ENCODE peak calls at places on chromosomes 4 and X, in six cellular contexts. U, Q, N, V, Y and M are unnamed samples.

GRCh38 chr4:81652069-81652478 is 180.4 kb upstream of the RASGEF1B start:
- DNase-seq in N (no peak), Y (no peak), Q (no peak), V (no peak), U (no peak), M (no peak)

GRCh38 chrX:2514131-2514530 is 13.4 kb upstream of the DHRSX start:
- DNase-seq in Y (no peak), V (no peak), N (no peak), Q (no peak), U (no peak), M (no peak)

GRCh38 chrX:69396916-69397315 is 107.2 kb upstream of the NALF2 start:
- DNase-seq in N (peak), U (no peak), V (no peak), Q (no peak), Y (no peak), M (no peak)

GRCh38 chr4:173264245-173264959 is 69.8 kb downstream of the HMGB2 start:
- DNase-seq in U (peak), Q (peak), Y (peak), N (no peak), V (no peak), M (no peak)

GRCh38 chrX:73214366-73215094 is at the start of gene NAP1L2:
- DNase-seq in V (peak), Y (peak), Q (no peak), U (no peak), N (peak), M (no peak)

GRCh38 chr4:4425696-4426095 is 38.8 kb downstream of the NSG1 start:
- DNase-seq in Q (no peak), U (no peak), Y (no peak), N (no peak), V (no peak), M (no peak)

GRCh38 chr4:101953949-101954348 is 163.4 kb downstream of the BANK1 start:
- DNase-seq in Q (no peak), U (no peak), N (no peak), Y (peak), V (no peak), M (no peak)

GRCh38 chr4:83486457-83487129 is 1.7 kb upstream of the ABRAXAS1 start:
- DNase-seq in N (no peak), Y (no peak), U (no peak), Q (no peak), V (no peak), M (no peak)

GRCh38 chr4:1252928-1253492 is 4.1 kb upstream of the CTBP1 start:
- DNase-seq in V (no peak), U (no peak), Y (no peak), Q (no peak), N (no peak), M (no peak)

GRCh38 chr4:150582881-150583286 is 933 bp downstream of the MAB21L2 start:
- DNase-seq in Q (no peak), U (no peak), N (peak), Y (no peak), V (no peak), M (no peak)

GRCh38 chr4:150515135-150515534 is 66.8 kb upstream of the MAB21L2 start:
- DNase-seq in Y (no peak), N (no peak), U (no peak), V (no peak), Q (no peak), M (no peak)

GRCh38 chr4:136319789-136320470 is 1212.4 kb downstream of the PCDH18 start:
- DNase-seq in U (no peak), Q (no peak), V (no peak), Y (no peak), N (no peak), M (no peak)

GRCh38 chrX:17453791-17454190 is 78.8 kb downstream of the NHS start:
- DNase-seq in N (no peak), V (no peak), Q (no peak), U (no peak), Y (no peak), M (no peak)

GRCh38 chrX:136185409-136186022 is 38.2 kb downstream of the FHL1 start:
- DNase-seq in N (no peak), V (no peak), U (no peak), Y (peak), Q (no peak), M (no peak)

GRCh38 chrX:106468433-106468832 is 143.3 kb upstream of the RADX start:
- DNase-seq in V (no peak), N (no peak), Y (no peak), Q (no peak), U (no peak), M (no peak)

GRCh38 chr4:136706942-136707341 is 825.4 kb downstream of the PCDH18 start:
- DNase-seq in U (peak), Q (no peak), Y (no peak), V (no peak), N (no peak), M (no peak)

GRCh38 chr4:38949416-38950051 is 81.9 kb downstream of the FAM114A1 start:
- DNase-seq in U (no peak), Y (no peak), Q (no peak), N (no peak), V (no peak), M (no peak)